ENCODE peak calls at places on chromosomes 1 and 21, in six cellular contexts. T is K562, R is GM12878, C is GM12892, S is HepG2, F is H1. D is an unnamed sample.

GRCh38 chr1:116737020-116737854 is 17.0 kb upstream of the CD2 start:
- DNase-seq in T (peak), R (peak), C (peak), S (peak), F (peak), D (peak)

GRCh38 chr1:174676856-174677255 is 229.1 kb downstream of the GPR52 start:
- DNase-seq in T (no peak), R (no peak), C (no peak), S (no peak), F (no peak), D (no peak)

GRCh38 chr1:69639159-69639558 is 71.4 kb downstream of the LRRC7 start:
- DNase-seq in T (no peak), R (no peak), C (no peak), S (no peak), F (no peak), D (no peak)

GRCh38 chr1:18972531-18972930 is 16.1 kb upstream of the IFFO2 start:
- DNase-seq in T (no peak), R (no peak), C (no peak), S (no peak), F (no peak), D (no peak)

GRCh38 chr1:8217011-8217711 is 100.8 kb upstream of the SLC45A1 start:
- DNase-seq in T (no peak), R (no peak), C (no peak), S (no peak), F (peak), D (no peak)

GRCh38 chr1:4273747-4274146 is 373.7 kb upstream of the C1orf174 start:
- DNase-seq in T (no peak), R (no peak), C (no peak), S (peak), F (no peak), D (no peak)

GRCh38 chr1:68954841-68955240 is 458.0 kb upstream of the DEPDC1 start:
- DNase-seq in T (no peak), R (no peak), C (no peak), S (no peak), F (no peak), D (no peak)

GRCh38 chr1:154809436-154810413 is 60.4 kb downstream of the KCNN3 start:
- DNase-seq in T (no peak), R (no peak), C (no peak), S (no peak), F (no peak), D (no peak)

GRCh38 chr1:229101011-229101410 is 169.9 kb upstream of the RAB4A start:
- DNase-seq in T (no peak), R (no peak), C (no peak), S (no peak), F (no peak), D (no peak)

GRCh38 chr21:41972511-41973205 is 18.8 kb upstream of the C2CD2 start:
- DNase-seq in T (no peak), R (no peak), C (no peak), S (no peak), F (peak), D (no peak)

GRCh38 chr1:230191079-230191478 is 124.0 kb downstream of the GALNT2 start:
- DNase-seq in T (peak), R (no peak), C (no peak), S (no peak), F (no peak), D (no peak)

GRCh38 chr1:182147136-182147815 is 85.8 kb upstream of the ZNF648 start:
- DNase-seq in T (no peak), R (peak), C (no peak), S (no peak), F (no peak), D (peak)

GRCh38 chr1:182608236-182608635 is 4.0 kb upstream of the RGS16 start:
- DNase-seq in T (no peak), R (no peak), C (no peak), S (no peak), F (no peak), D (no peak)

GRCh38 chr1:37739222-37739621 is 25.7 kb downstream of the EPHA10 start:
- DNase-seq in T (no peak), R (no peak), C (no peak), S (peak), F (no peak), D (no peak)

GRCh38 chr1:55257958-55258357 is 42.8 kb upstream of the USP24 start:
- DNase-seq in T (peak), R (peak), C (no peak), S (no peak), F (no peak), D (no peak)

GRCh38 chr1:153662269-153662668 is 3.8 kb downstream of the SNAPIN start:
- DNase-seq in T (no peak), R (no peak), C (no peak), S (no peak), F (no peak), D (no peak)

GRCh38 chr1:19220991-19221390 is 10.9 kb upstream of the UBR4 start:
- DNase-seq in T (no peak), R (no peak), C (no peak), S (no peak), F (no peak), D (no peak)

GRCh38 chr1:35637401-35637809 is 3.9 kb downstream of the PSMB2 start:
- DNase-seq in T (peak), R (peak), C (peak), S (peak), F (no peak), D (no peak)

GRCh38 chr1:161198877-161199431 is at the start of gene ADAMTS4:
- DNase-seq in T (peak), R (no peak), C (no peak), S (no peak), F (peak), D (no peak)
- TF ChIP-seq POLR2A in T (peak), R (no peak), C (no peak), S (peak), F (peak), D (no peak)

GRCh38 chr1:101239095-101240040 is 2.5 kb downstream of the S1PR1 start:
- DNase-seq in T (no peak), R (no peak), C (no peak), S (no peak), F (no peak), D (no peak)
- TF ChIP-seq POLR2AphosphoS5 in T (no peak), R (no peak), C (peak), S (no peak), F (no peak), D (no peak)

DNA sequence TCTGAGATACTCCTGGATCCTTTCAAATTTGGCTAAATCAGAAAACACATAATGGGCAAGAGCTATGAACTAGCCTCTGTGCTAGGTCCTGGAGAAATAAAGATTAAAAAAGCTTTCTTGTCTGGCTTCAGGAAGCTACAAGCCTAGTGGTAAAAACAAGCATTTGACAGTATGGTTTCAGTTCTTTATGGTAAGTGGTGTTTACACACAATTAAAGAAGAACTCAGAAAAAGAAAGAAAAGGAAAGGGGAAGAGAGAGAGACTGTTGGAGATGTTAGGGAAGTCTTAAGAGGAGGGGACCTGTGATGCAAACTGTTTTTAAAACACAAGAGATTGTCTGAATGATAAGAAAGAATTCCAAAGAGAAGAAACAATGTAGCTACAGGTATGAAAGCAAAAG is 1.8 kb downstream of the OR10J1 start:
- DNase-seq in T (no peak), R (no peak), C (no peak), S (no peak), F (no peak), D (no peak)
- TF ChIP-seq TAF1 in T (no peak), R (no peak), C (no peak), S (no peak), F (no peak), D (no peak)

GRCh38 chr1:24186031-24186710 is 918 bp downstream of the IFNLR1 start:
- DNase-seq in T (no peak), R (no peak), C (no peak), S (no peak), F (no peak), D (no peak)

GRCh38 chr1:24186711-24186992 is 437 bp downstream of the IFNLR1 start:
- DNase-seq in T (no peak), R (no peak), C (no peak), S (no peak), F (no peak), D (no peak)

GRCh38 chr1:24185056-24185455 is 2.0 kb downstream of the IFNLR1 start:
- DNase-seq in T (no peak), R (no peak), C (no peak), S (no peak), F (no peak), D (no peak)

GRCh38 chr1:24189528-24189927 is 2.4 kb upstream of the IFNLR1 start:
- DNase-seq in T (no peak), R (peak), C (peak), S (no peak), F (no peak), D (no peak)

DNA sequence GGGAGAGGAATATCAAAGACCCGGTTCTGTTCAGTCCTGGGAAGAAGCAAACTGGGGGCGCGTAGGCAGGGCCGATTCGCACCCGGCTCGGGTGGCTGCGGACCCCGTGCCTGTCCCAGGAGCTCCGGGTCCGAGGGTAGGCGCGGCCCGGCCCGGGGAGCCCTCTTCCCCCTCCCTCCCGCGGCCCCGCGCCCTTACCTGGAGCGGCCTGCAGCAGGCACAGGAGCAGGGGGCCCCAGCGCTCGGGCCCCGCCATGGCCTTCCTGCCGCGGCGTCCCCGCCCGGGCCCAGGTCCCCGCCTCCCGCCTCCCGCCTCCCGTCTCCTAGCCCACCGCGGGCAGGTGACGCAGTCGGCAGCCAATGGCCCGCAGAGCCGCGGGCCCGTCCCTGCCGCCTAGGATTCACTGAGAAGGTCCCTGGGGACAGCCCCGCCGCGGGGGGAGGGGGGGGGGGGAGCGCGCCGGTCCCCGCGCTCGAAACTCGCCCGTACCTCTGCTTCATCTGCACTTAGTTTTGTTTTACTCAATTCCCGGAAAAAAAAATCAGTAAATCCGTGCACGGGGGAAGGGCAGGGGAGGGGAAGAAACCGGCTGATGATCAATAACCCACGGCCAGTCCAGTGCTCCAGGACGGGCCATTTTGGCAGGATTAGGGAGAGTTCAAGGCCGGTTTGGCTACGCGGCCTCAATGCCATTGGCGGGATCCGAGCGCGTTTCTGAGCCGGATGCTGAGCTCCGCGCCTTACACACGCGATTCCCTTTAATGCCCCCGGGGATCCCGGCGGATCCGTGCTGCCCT is at the start of gene IFNLR1:
- DNase-seq in T (no peak), R (no peak), C (peak), S (peak), F (peak), D (peak)
- TF ChIP-seq POLR2A in T (no peak), R (peak), C (peak), S (peak), F (no peak), D (no peak)

GRCh38 chr1:12518956-12519707 is 98.9 kb downstream of the DHRS3 start:
- DNase-seq in T (no peak), R (no peak), C (no peak), S (no peak), F (no peak), D (no peak)
- TF ChIP-seq POLR2AphosphoS5 in T (no peak), R (no peak), C (no peak), S (no peak), F (no peak), D (no peak)

GRCh38 chr1:161177936-161178244 is 583 bp upstream of the B4GALT3 start:
- DNase-seq in T (no peak), R (no peak), C (no peak), S (no peak), F (no peak), D (no peak)

GRCh38 chr1:161174911-161175310 is 2.4 kb downstream of the B4GALT3 start:
- DNase-seq in T (no peak), R (no peak), C (no peak), S (no peak), F (no peak), D (no peak)

GRCh38 chr1:161177112-161177935 is at the start of gene B4GALT3:
- DNase-seq in T (peak), R (no peak), C (peak), S (peak), F (peak), D (peak)

GRCh38 chr1:161176468-161177111 is 717 bp downstream of the B4GALT3 start:
- DNase-seq in T (no peak), R (no peak), C (no peak), S (no peak), F (no peak), D (no peak)

GRCh38 chr1:161175771-161176453 is 1.4 kb downstream of the B4GALT3 start:
- DNase-seq in T (no peak), R (no peak), C (no peak), S (no peak), F (no peak), D (peak)
- TF ChIP-seq TAF1 in T (no peak), R (no peak), C (no peak), S (no peak), F (no peak), D (no peak)

GRCh38 chr1:111346089-111346885 is 55.6 kb downstream of the CHIA start:
- DNase-seq in T (peak), R (peak), C (peak), S (peak), F (peak), D (peak)
- TF ChIP-seq POLR2A in T (no peak), R (peak), C (no peak), S (peak), F (no peak), D (no peak)

GRCh38 chr1:246947255-246947654 is 15.5 kb upstream of the AHCTF1 start:
- DNase-seq in T (no peak), R (no peak), C (no peak), S (peak), F (no peak), D (no peak)
- TF ChIP-seq POLR2AphosphoS5 in T (no peak), R (no peak), C (no peak), S (no peak), F (no peak), D (no peak)

GRCh38 chr1:16351994-16352841 is at the start of gene FBXO42:
- DNase-seq in T (peak), R (peak), C (peak), S (peak), F (peak), D (peak)
- TF ChIP-seq TAF1 in T (peak), R (peak), C (peak), S (peak), F (peak), D (peak)

DNA sequence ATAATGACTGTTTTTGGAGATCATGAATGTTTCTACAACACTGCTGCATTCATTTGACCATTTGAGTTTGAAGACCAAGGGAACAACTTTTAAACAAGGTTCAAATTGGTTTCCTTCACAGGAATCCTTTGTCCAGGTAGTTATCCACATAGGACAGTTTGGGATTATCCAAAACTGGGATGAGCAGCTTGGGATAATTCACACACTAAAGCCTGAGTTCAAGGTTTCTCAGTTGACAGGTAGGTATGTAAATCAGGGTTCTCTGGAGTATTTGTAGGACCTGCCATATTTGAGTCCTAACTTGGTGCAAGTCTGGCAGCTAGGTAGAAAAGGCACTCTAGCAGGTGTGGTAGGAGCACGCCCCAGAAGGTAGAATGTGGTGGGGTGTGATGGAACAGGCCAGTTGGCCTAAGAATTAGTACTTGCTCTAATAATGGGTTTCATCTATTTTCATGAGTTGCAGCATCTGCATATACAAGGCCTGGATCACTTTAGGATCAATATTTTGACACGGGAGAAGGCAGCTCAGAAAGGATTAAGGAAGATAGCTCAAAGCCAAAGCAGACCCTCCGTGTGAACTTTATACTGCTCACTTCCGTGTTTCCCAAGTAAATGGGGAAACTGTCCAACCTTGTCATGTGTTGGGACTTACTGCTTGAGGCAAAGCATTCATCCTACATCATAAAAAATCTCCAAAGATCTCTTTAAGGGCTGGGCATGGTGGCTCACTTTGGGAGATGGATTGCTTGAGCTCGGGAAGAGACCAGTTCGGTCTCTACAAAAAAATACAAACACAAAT is 14.1 kb upstream of the RAB42 start:
- DNase-seq in T (peak), R (no peak), C (no peak), S (no peak), F (no peak), D (no peak)
- TF ChIP-seq POLR2A in T (peak), R (peak), C (no peak), S (peak), F (peak), D (no peak)

D was measured in GM12891.